ENCODE peak calls at places on chromosomes 2 and 18, in six cellular contexts. One of them, this sample, is unnamed. For H3K36me3, the result is how much of the 10 kb centered on the place peaks cover.

GRCh38 chr2:237702439-237703397 is 75.3 kb downstream of the LRRFIP1 start:
- DNase-seq in GM23248: peak
- DNase-seq in upper lobe of right lung: no peak
- DNase-seq in stomach: peak
- DNase-seq in HCT116: no peak
- DNase-seq in ovary: peak
- DNase-seq in this sample: no peak

GRCh38 chr2:237497009-237497819 is 10.2 kb downstream of the MLPH start:
- DNase-seq in GM23248: no peak
- DNase-seq in upper lobe of right lung: peak
- DNase-seq in stomach: peak
- DNase-seq in HCT116: no peak
- DNase-seq in ovary: no peak
- DNase-seq in this sample: no peak

GRCh38 chr2:111100765-111101162 is 19.9 kb upstream of the BCL2L11 start:
- DNase-seq in GM23248: no peak
- DNase-seq in upper lobe of right lung: no peak
- DNase-seq in stomach: no peak
- DNase-seq in HCT116: no peak
- DNase-seq in ovary: no peak
- DNase-seq in this sample: no peak

GRCh38 chr2:217610411-217610814 is 392.4 kb downstream of the TNS1 start:
- DNase-seq in GM23248: no peak
- DNase-seq in upper lobe of right lung: no peak
- DNase-seq in stomach: peak
- DNase-seq in HCT116: no peak
- DNase-seq in ovary: no peak
- DNase-seq in this sample: no peak

GRCh38 chr2:239181074-239181581 is 219.7 kb downstream of the HDAC4 start:
- DNase-seq in GM23248: no peak
- DNase-seq in upper lobe of right lung: peak
- DNase-seq in stomach: no peak
- DNase-seq in HCT116: no peak
- DNase-seq in ovary: no peak
- DNase-seq in this sample: no peak

GRCh38 chr18:44687421-44687820 is 6.7 kb downstream of the SETBP1 start:
- DNase-seq in GM23248: no peak
- DNase-seq in upper lobe of right lung: no peak
- DNase-seq in stomach: no peak
- DNase-seq in HCT116: no peak
- DNase-seq in ovary: no peak
- DNase-seq in this sample: no peak

GRCh38 chr18:74840492-74841167 is 243.0 kb downstream of the ZNF407 start:
- DNase-seq in GM23248: peak
- DNase-seq in upper lobe of right lung: no peak
- DNase-seq in stomach: no peak
- DNase-seq in HCT116: no peak
- DNase-seq in ovary: no peak
- DNase-seq in this sample: no peak

GRCh38 chr2:121455438-121455837 is 75.2 kb upstream of the RNU4ATAC start:
- DNase-seq in GM23248: no peak
- DNase-seq in upper lobe of right lung: no peak
- DNase-seq in stomach: no peak
- DNase-seq in HCT116: no peak
- DNase-seq in ovary: no peak
- DNase-seq in this sample: no peak

GRCh38 chr18:74179623-74180199 is 31.4 kb downstream of the TIMM21 start:
- DNase-seq in GM23248: no peak
- DNase-seq in upper lobe of right lung: no peak
- DNase-seq in stomach: no peak
- DNase-seq in HCT116: no peak
- DNase-seq in ovary: no peak
- DNase-seq in this sample: no peak

GRCh38 chr2:59150430-59150829 is 909.3 kb upstream of the FANCL start:
- DNase-seq in GM23248: no peak
- DNase-seq in upper lobe of right lung: no peak
- DNase-seq in stomach: no peak
- DNase-seq in HCT116: no peak
- DNase-seq in ovary: no peak
- DNase-seq in this sample: no peak

GRCh38 chr2:3654031-3654430 is 4.0 kb upstream of the ALLC start:
- DNase-seq in GM23248: no peak
- DNase-seq in upper lobe of right lung: no peak
- DNase-seq in stomach: no peak
- DNase-seq in HCT116: no peak
- DNase-seq in ovary: no peak
- DNase-seq in this sample: no peak

GRCh38 chr18:79944126-79944731 is 7.2 kb downstream of the SLC66A2 start:
- DNase-seq in GM23248: no peak
- DNase-seq in upper lobe of right lung: no peak
- DNase-seq in stomach: peak
- DNase-seq in HCT116: no peak
- DNase-seq in ovary: peak
- DNase-seq in this sample: peak

GRCh38 chr2:233089851-233090250 is 29.7 kb downstream of the INPP5D start:
- DNase-seq in GM23248: no peak
- DNase-seq in upper lobe of right lung: peak
- DNase-seq in stomach: peak
- DNase-seq in HCT116: no peak
- DNase-seq in ovary: no peak
- DNase-seq in this sample: no peak

GRCh38 chr2:54613361-54613760 is 110.1 kb upstream of the EML6 start:
- DNase-seq in GM23248: no peak
- DNase-seq in upper lobe of right lung: no peak
- DNase-seq in stomach: no peak
- DNase-seq in HCT116: no peak
- DNase-seq in ovary: no peak
- DNase-seq in this sample: no peak

GRCh38 chr2:85213893-85214512 is 80.8 kb downstream of the TCF7L1 start:
- DNase-seq in GM23248: no peak
- DNase-seq in upper lobe of right lung: no peak
- DNase-seq in stomach: no peak
- DNase-seq in HCT116: no peak
- DNase-seq in ovary: no peak
- DNase-seq in this sample: no peak

GRCh38 chr18:12119358-12119757 is 25.7 kb downstream of the ANKRD62 start:
- DNase-seq in GM23248: no peak
- DNase-seq in upper lobe of right lung: no peak
- DNase-seq in stomach: no peak
- DNase-seq in HCT116: no peak
- DNase-seq in ovary: no peak
- DNase-seq in this sample: no peak

GRCh38 chr2:3324404-3325281 is 53.0 kb downstream of the EIPR1 start:
- DNase-seq in GM23248: no peak
- DNase-seq in upper lobe of right lung: peak
- DNase-seq in stomach: no peak
- DNase-seq in HCT116: no peak
- DNase-seq in ovary: no peak
- DNase-seq in this sample: no peak

GRCh38 chr2:181674466-181674865 is 5.9 kb downstream of the NEUROD1 start:
- DNase-seq in GM23248: no peak
- DNase-seq in upper lobe of right lung: no peak
- DNase-seq in stomach: no peak
- DNase-seq in HCT116: no peak
- DNase-seq in ovary: no peak
- DNase-seq in this sample: no peak

GRCh38 chr2:128817171-128817570 is 498.5 kb upstream of the HS6ST1 start:
- DNase-seq in GM23248: no peak
- DNase-seq in upper lobe of right lung: no peak
- DNase-seq in stomach: no peak
- DNase-seq in HCT116: no peak
- DNase-seq in ovary: no peak
- DNase-seq in this sample: peak

GRCh38 chr2:157989227-157989626 is 112.4 kb upstream of the UPP2 start:
- DNase-seq in GM23248: no peak
- DNase-seq in upper lobe of right lung: no peak
- DNase-seq in stomach: no peak
- DNase-seq in HCT116: no peak
- DNase-seq in ovary: no peak
- DNase-seq in this sample: no peak

GRCh38 chr18:25701821-25702220 is 349.9 kb upstream of the ZNF521 start:
- DNase-seq in GM23248: no peak
- DNase-seq in upper lobe of right lung: no peak
- DNase-seq in stomach: no peak
- DNase-seq in HCT116: no peak
- DNase-seq in ovary: no peak
- DNase-seq in this sample: no peak

GRCh38 chr2:119113489-119113770 is 45.1 kb downstream of the C1QL2 start:
- DNase-seq in GM23248: no peak
- DNase-seq in upper lobe of right lung: no peak
- DNase-seq in stomach: no peak
- DNase-seq in HCT116: no peak
- DNase-seq in ovary: no peak
- DNase-seq in this sample: no peak

GRCh38 chr2:143282684-143283083 is 153.5 kb downstream of the ARHGAP15 start:
- DNase-seq in GM23248: no peak
- DNase-seq in upper lobe of right lung: no peak
- DNase-seq in stomach: no peak
- DNase-seq in HCT116: no peak
- DNase-seq in ovary: no peak
- DNase-seq in this sample: no peak

GRCh38 chr18:25726278-25726677 is 364.1 kb downstream of the SS18 start:
- DNase-seq in GM23248: peak
- DNase-seq in upper lobe of right lung: no peak
- DNase-seq in stomach: no peak
- DNase-seq in HCT116: no peak
- DNase-seq in ovary: no peak
- DNase-seq in this sample: no peak

GRCh38 chr2:176813526-176814179 is 398.9 kb upstream of the HNRNPA3 start:
- DNase-seq in GM23248: no peak
- DNase-seq in upper lobe of right lung: no peak
- DNase-seq in stomach: no peak
- DNase-seq in HCT116: no peak
- DNase-seq in ovary: no peak
- DNase-seq in this sample: no peak

GRCh38 chr2:239440511-239440959 is 39.7 kb upstream of the HDAC4 start:
- DNase-seq in GM23248: peak
- DNase-seq in upper lobe of right lung: no peak
- DNase-seq in stomach: no peak
- DNase-seq in HCT116: no peak
- DNase-seq in ovary: peak
- DNase-seq in this sample: no peak

GRCh38 chr2:226934546-226935243 is 98.8 kb downstream of the RHBDD1 start:
- DNase-seq in GM23248: peak
- DNase-seq in upper lobe of right lung: no peak
- DNase-seq in stomach: no peak
- DNase-seq in HCT116: no peak
- DNase-seq in ovary: no peak
- DNase-seq in this sample: no peak

GRCh38 chr2:174445248-174445647 is 41.6 kb downstream of the GPR155 start:
- DNase-seq in GM23248: peak
- DNase-seq in upper lobe of right lung: no peak
- DNase-seq in stomach: no peak
- DNase-seq in HCT116: no peak
- DNase-seq in ovary: no peak
- DNase-seq in this sample: no peak

GRCh38 chr2:50749226-50749625 is 282.7 kb downstream of the NRXN1 start:
- DNase-seq in GM23248: no peak
- DNase-seq in upper lobe of right lung: no peak
- DNase-seq in stomach: no peak
- DNase-seq in HCT116: no peak
- DNase-seq in ovary: no peak
- DNase-seq in this sample: no peak

GRCh38 chr2:216081012-216081411 is 597 bp downstream of the PECR start:
- DNase-seq in GM23248: no peak
- DNase-seq in upper lobe of right lung: no peak
- DNase-seq in stomach: no peak
- DNase-seq in HCT116: no peak
- DNase-seq in ovary: no peak
- DNase-seq in this sample: no peak
- H3K36me3 ChIP-seq in GM23248: under half
- H3K36me3 ChIP-seq in upper lobe of right lung: under half
- H3K36me3 ChIP-seq in stomach: under half
- H3K36me3 ChIP-seq in HCT116: under half
- H3K36me3 ChIP-seq in ovary: under half
- H3K36me3 ChIP-seq in this sample: under half

DNA sequence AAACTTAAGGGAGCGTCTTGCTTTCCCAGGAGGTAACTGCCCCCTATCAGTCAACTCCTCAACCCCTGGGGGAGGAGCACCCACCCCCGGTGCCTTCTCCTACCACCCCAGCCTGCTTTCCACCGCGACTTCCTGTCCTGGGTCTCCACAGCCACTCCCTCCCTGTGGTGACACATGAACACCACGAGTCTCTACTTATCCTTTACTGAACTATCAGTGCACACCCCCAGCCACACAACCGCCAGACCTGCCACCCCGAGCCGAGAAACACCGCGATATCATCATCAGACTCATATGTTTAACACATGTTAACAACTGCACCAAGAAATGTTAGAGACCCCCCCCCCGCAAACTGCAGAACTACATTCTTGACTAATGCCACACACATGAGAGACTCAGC is 43.3 kb downstream of the LONRF2 start:
- DNase-seq in GM23248: no peak
- DNase-seq in upper lobe of right lung: no peak
- DNase-seq in stomach: no peak
- DNase-seq in HCT116: no peak
- DNase-seq in ovary: peak
- DNase-seq in this sample: no peak
- H3K36me3 ChIP-seq in GM23248: under half
- H3K36me3 ChIP-seq in upper lobe of right lung: under half
- H3K36me3 ChIP-seq in stomach: under half
- H3K36me3 ChIP-seq in HCT116: under half
- H3K36me3 ChIP-seq in ovary: under half
- H3K36me3 ChIP-seq in this sample: under half

GRCh38 chr2:47178359-47178758 is 23.3 kb upstream of the STPG4 start:
- DNase-seq in GM23248: no peak
- DNase-seq in upper lobe of right lung: no peak
- DNase-seq in stomach: no peak
- DNase-seq in HCT116: no peak
- DNase-seq in ovary: no peak
- DNase-seq in this sample: no peak
- H3K36me3 ChIP-seq in GM23248: under half
- H3K36me3 ChIP-seq in upper lobe of right lung: under half
- H3K36me3 ChIP-seq in stomach: under half
- H3K36me3 ChIP-seq in HCT116: under half
- H3K36me3 ChIP-seq in ovary: under half
- H3K36me3 ChIP-seq in this sample: under half

GRCh38 chr18:48942086-48942485 is 8.7 kb downstream of the SMAD7 start:
- DNase-seq in GM23248: peak
- DNase-seq in upper lobe of right lung: peak
- DNase-seq in stomach: no peak
- DNase-seq in HCT116: no peak
- DNase-seq in ovary: no peak
- DNase-seq in this sample: no peak
- H3K36me3 ChIP-seq in GM23248: under half
- H3K36me3 ChIP-seq in upper lobe of right lung: under half
- H3K36me3 ChIP-seq in stomach: under half
- H3K36me3 ChIP-seq in HCT116: under half
- H3K36me3 ChIP-seq in ovary: under half
- H3K36me3 ChIP-seq in this sample: under half

DNA sequence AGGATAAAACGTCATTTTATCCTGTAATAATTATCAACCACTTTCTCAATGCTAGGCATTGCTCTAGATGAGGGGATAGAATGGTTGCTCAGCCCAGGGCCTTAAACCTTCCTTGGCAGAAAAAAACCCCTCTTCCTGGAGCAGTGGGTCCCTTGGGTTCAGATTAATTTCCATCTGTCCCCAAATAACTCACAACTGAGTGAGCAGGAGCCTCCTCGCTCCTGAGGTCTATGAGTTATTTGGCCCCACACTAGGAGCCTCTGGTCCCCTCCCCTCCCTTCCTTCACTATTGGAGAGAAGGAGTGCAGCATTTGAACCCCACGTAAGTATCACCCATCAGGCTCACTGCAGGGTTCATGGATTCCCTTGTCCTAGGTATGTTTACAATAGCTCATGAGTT is 157.5 kb upstream of the FHL2 start:
- DNase-seq in GM23248: no peak
- DNase-seq in upper lobe of right lung: no peak
- DNase-seq in stomach: no peak
- DNase-seq in HCT116: no peak
- DNase-seq in ovary: no peak
- DNase-seq in this sample: no peak
- H3K36me3 ChIP-seq in GM23248: under half
- H3K36me3 ChIP-seq in upper lobe of right lung: under half
- H3K36me3 ChIP-seq in stomach: under half
- H3K36me3 ChIP-seq in HCT116: under half
- H3K36me3 ChIP-seq in ovary: under half
- H3K36me3 ChIP-seq in this sample: under half

This sample was measured in testis.